ENCODE peak calls at places on chromosomes 5 and 9, in seven cellular contexts. One of them, this sample, is unnamed.
A peak's percentile ranks its signal among the peaks of the same experiment; 100 is the strongest.

GRCh38 chr9:136626740-136627642 is 35.7 kb upstream of the EGFL7 start:
- DNase-seq in esophagus muscularis mucosa: no peak
- DNase-seq in cardiac muscle cell: no peak
- DNase-seq in lower leg skin: no peak
- DNase-seq in AG04450: no peak
- DNase-seq in hepatocyte: peak; percentile 66
- DNase-seq in CD4-positive, alpha-beta T cell: no peak
- DNase-seq in this sample: no peak

GRCh38 chr9:111074395-111074794 is 36.1 kb upstream of the LPAR1 start:
- DNase-seq in esophagus muscularis mucosa: no peak
- DNase-seq in cardiac muscle cell: peak; percentile 42
- DNase-seq in lower leg skin: no peak
- DNase-seq in AG04450: no peak
- DNase-seq in hepatocyte: no peak
- DNase-seq in CD4-positive, alpha-beta T cell: no peak
- DNase-seq in this sample: no peak

GRCh38 chr5:135246605-135246922 is 152.5 kb downstream of the MACROH2A1 start:
- DNase-seq in esophagus muscularis mucosa: peak; percentile 64
- DNase-seq in cardiac muscle cell: no peak
- DNase-seq in lower leg skin: no peak
- DNase-seq in AG04450: no peak
- DNase-seq in hepatocyte: no peak
- DNase-seq in CD4-positive, alpha-beta T cell: no peak
- DNase-seq in this sample: no peak

GRCh38 chr9:121360975-121361374 is 9.1 kb downstream of the STOM start:
- DNase-seq in esophagus muscularis mucosa: no peak
- DNase-seq in cardiac muscle cell: peak; percentile 77
- DNase-seq in lower leg skin: no peak
- DNase-seq in AG04450: no peak
- DNase-seq in hepatocyte: peak; percentile 67
- DNase-seq in CD4-positive, alpha-beta T cell: no peak
- DNase-seq in this sample: no peak

GRCh38 chr9:128276574-128277270 is 646 bp downstream of the SWI5 start:
- DNase-seq in esophagus muscularis mucosa: peak; percentile 93
- DNase-seq in cardiac muscle cell: peak; percentile 54
- DNase-seq in lower leg skin: no peak
- DNase-seq in AG04450: no peak
- DNase-seq in hepatocyte: peak; percentile 67
- DNase-seq in CD4-positive, alpha-beta T cell: no peak
- DNase-seq in this sample: no peak

GRCh38 chr5:108743344-108743743 is 4.4 kb upstream of the FER start:
- DNase-seq in esophagus muscularis mucosa: no peak
- DNase-seq in cardiac muscle cell: peak; percentile 77
- DNase-seq in lower leg skin: no peak
- DNase-seq in AG04450: no peak
- DNase-seq in hepatocyte: no peak
- DNase-seq in CD4-positive, alpha-beta T cell: no peak
- DNase-seq in this sample: no peak

GRCh38 chr5:168489059-168489458 is 2.8 kb downstream of the RARS1 start:
- DNase-seq in esophagus muscularis mucosa: no peak
- DNase-seq in cardiac muscle cell: no peak
- DNase-seq in lower leg skin: no peak
- DNase-seq in AG04450: no peak
- DNase-seq in hepatocyte: no peak
- DNase-seq in CD4-positive, alpha-beta T cell: no peak
- DNase-seq in this sample: no peak

GRCh38 chr9:37969558-37970300 is 65.8 kb upstream of the SLC25A51 start:
- DNase-seq in esophagus muscularis mucosa: no peak
- DNase-seq in cardiac muscle cell: no peak
- DNase-seq in lower leg skin: no peak
- DNase-seq in AG04450: no peak
- DNase-seq in hepatocyte: no peak
- DNase-seq in CD4-positive, alpha-beta T cell: no peak
- DNase-seq in this sample: no peak

GRCh38 chr5:67031689-67032088 is 164.9 kb downstream of the CD180 start:
- DNase-seq in esophagus muscularis mucosa: no peak
- DNase-seq in cardiac muscle cell: no peak
- DNase-seq in lower leg skin: no peak
- DNase-seq in AG04450: no peak
- DNase-seq in hepatocyte: no peak
- DNase-seq in CD4-positive, alpha-beta T cell: no peak
- DNase-seq in this sample: no peak

GRCh38 chr5:154642499-154643245 is 112.5 kb upstream of the LARP1 start:
- DNase-seq in esophagus muscularis mucosa: no peak
- DNase-seq in cardiac muscle cell: peak; percentile 53
- DNase-seq in lower leg skin: no peak
- DNase-seq in AG04450: no peak
- DNase-seq in hepatocyte: no peak
- DNase-seq in CD4-positive, alpha-beta T cell: no peak
- DNase-seq in this sample: no peak

GRCh38 chr5:154758501-154758900 is 3.3 kb downstream of the LARP1 start:
- DNase-seq in esophagus muscularis mucosa: no peak
- DNase-seq in cardiac muscle cell: no peak
- DNase-seq in lower leg skin: no peak
- DNase-seq in AG04450: no peak
- DNase-seq in hepatocyte: no peak
- DNase-seq in CD4-positive, alpha-beta T cell: no peak
- DNase-seq in this sample: no peak

GRCh38 chr5:68731255-68731654 is 362.6 kb upstream of the SLC30A5 start:
- DNase-seq in esophagus muscularis mucosa: no peak
- DNase-seq in cardiac muscle cell: no peak
- DNase-seq in lower leg skin: no peak
- DNase-seq in AG04450: no peak
- DNase-seq in hepatocyte: no peak
- DNase-seq in CD4-positive, alpha-beta T cell: no peak
- DNase-seq in this sample: no peak

GRCh38 chr5:18744990-18745590 is 1110.8 kb downstream of the TAF11L14 start:
- DNase-seq in esophagus muscularis mucosa: peak; percentile 55
- DNase-seq in cardiac muscle cell: no peak
- DNase-seq in lower leg skin: no peak
- DNase-seq in AG04450: no peak
- DNase-seq in hepatocyte: no peak
- DNase-seq in CD4-positive, alpha-beta T cell: no peak
- DNase-seq in this sample: no peak

GRCh38 chr5:179354305-179354882 is 9.1 kb upstream of the ADAMTS2 start:
- DNase-seq in esophagus muscularis mucosa: no peak
- DNase-seq in cardiac muscle cell: no peak
- DNase-seq in lower leg skin: no peak
- DNase-seq in AG04450: no peak
- DNase-seq in hepatocyte: no peak
- DNase-seq in CD4-positive, alpha-beta T cell: no peak
- DNase-seq in this sample: no peak

GRCh38 chr9:84953797-84954695 is 284.5 kb downstream of the NTRK2 start:
- DNase-seq in esophagus muscularis mucosa: no peak
- DNase-seq in cardiac muscle cell: peak; percentile 69
- DNase-seq in lower leg skin: peak; percentile 81
- DNase-seq in AG04450: no peak
- DNase-seq in hepatocyte: peak; percentile 88
- DNase-seq in CD4-positive, alpha-beta T cell: no peak
- DNase-seq in this sample: no peak

GRCh38 chr5:36647046-36647445 is 40.6 kb downstream of the SLC1A3 start:
- DNase-seq in esophagus muscularis mucosa: no peak
- DNase-seq in cardiac muscle cell: no peak
- DNase-seq in lower leg skin: no peak
- DNase-seq in AG04450: no peak
- DNase-seq in hepatocyte: no peak
- DNase-seq in CD4-positive, alpha-beta T cell: no peak
- DNase-seq in this sample: no peak

GRCh38 chr5:150945947-150946346 is 41.2 kb upstream of the ZNF300 start:
- DNase-seq in esophagus muscularis mucosa: no peak
- DNase-seq in cardiac muscle cell: peak; percentile 25
- DNase-seq in lower leg skin: no peak
- DNase-seq in AG04450: no peak
- DNase-seq in hepatocyte: no peak
- DNase-seq in CD4-positive, alpha-beta T cell: no peak
- DNase-seq in this sample: no peak

GRCh38 chr9:135989722-135990467 is 28.7 kb upstream of the UBAC1 start:
- DNase-seq in esophagus muscularis mucosa: no peak
- DNase-seq in cardiac muscle cell: no peak
- DNase-seq in lower leg skin: no peak
- DNase-seq in AG04450: no peak
- DNase-seq in hepatocyte: no peak
- DNase-seq in CD4-positive, alpha-beta T cell: peak; percentile 22
- DNase-seq in this sample: no peak

GRCh38 chr5:180639743-180640300 is 9.6 kb downstream of the FLT4 start:
- DNase-seq in esophagus muscularis mucosa: no peak
- DNase-seq in cardiac muscle cell: no peak
- DNase-seq in lower leg skin: no peak
- DNase-seq in AG04450: no peak
- DNase-seq in hepatocyte: no peak
- DNase-seq in CD4-positive, alpha-beta T cell: no peak
- DNase-seq in this sample: no peak

GRCh38 chr5:160398806-160399205 is 1.0 kb downstream of the FAM200C start:
- DNase-seq in esophagus muscularis mucosa: no peak
- DNase-seq in cardiac muscle cell: peak; percentile 21
- DNase-seq in lower leg skin: no peak
- DNase-seq in AG04450: no peak
- DNase-seq in hepatocyte: no peak
- DNase-seq in CD4-positive, alpha-beta T cell: no peak
- DNase-seq in this sample: no peak

GRCh38 chr9:80787636-80788035 is 901.7 kb downstream of the TLE1 start:
- DNase-seq in esophagus muscularis mucosa: no peak
- DNase-seq in cardiac muscle cell: no peak
- DNase-seq in lower leg skin: no peak
- DNase-seq in AG04450: no peak
- DNase-seq in hepatocyte: no peak
- DNase-seq in CD4-positive, alpha-beta T cell: no peak
- DNase-seq in this sample: no peak

GRCh38 chr9:70324963-70325362 is 66.2 kb downstream of the SMC5 start:
- DNase-seq in esophagus muscularis mucosa: no peak
- DNase-seq in cardiac muscle cell: peak; percentile 25
- DNase-seq in lower leg skin: no peak
- DNase-seq in AG04450: peak; percentile 30
- DNase-seq in hepatocyte: no peak
- DNase-seq in CD4-positive, alpha-beta T cell: no peak
- DNase-seq in this sample: peak; percentile 9

GRCh38 chr9:129069825-129070473 is 11.0 kb upstream of the DOLPP1 start:
- DNase-seq in esophagus muscularis mucosa: no peak
- DNase-seq in cardiac muscle cell: no peak
- DNase-seq in lower leg skin: no peak
- DNase-seq in AG04450: no peak
- DNase-seq in hepatocyte: no peak
- DNase-seq in CD4-positive, alpha-beta T cell: no peak
- DNase-seq in this sample: no peak

GRCh38 chr5:97377582-97377981 is 194.5 kb upstream of the RIOK2 start:
- DNase-seq in esophagus muscularis mucosa: no peak
- DNase-seq in cardiac muscle cell: no peak
- DNase-seq in lower leg skin: no peak
- DNase-seq in AG04450: no peak
- DNase-seq in hepatocyte: no peak
- DNase-seq in CD4-positive, alpha-beta T cell: no peak
- DNase-seq in this sample: no peak

GRCh38 chr5:124738751-124739559 is 7.5 kb downstream of the ZNF608 start:
- DNase-seq in esophagus muscularis mucosa: no peak
- DNase-seq in cardiac muscle cell: no peak
- DNase-seq in lower leg skin: no peak
- DNase-seq in AG04450: no peak
- DNase-seq in hepatocyte: peak; percentile 63
- DNase-seq in CD4-positive, alpha-beta T cell: no peak
- DNase-seq in this sample: no peak
- TF ChIP-seq CTCF in esophagus muscularis mucosa: no peak
- TF ChIP-seq CTCF in cardiac muscle cell: no peak
- TF ChIP-seq CTCF in lower leg skin: no peak
- TF ChIP-seq CTCF in AG04450: no peak
- TF ChIP-seq CTCF in hepatocyte: peak; percentile 31
- TF ChIP-seq CTCF in CD4-positive, alpha-beta T cell: no peak
- TF ChIP-seq CTCF in this sample: peak; percentile 44

DNA sequence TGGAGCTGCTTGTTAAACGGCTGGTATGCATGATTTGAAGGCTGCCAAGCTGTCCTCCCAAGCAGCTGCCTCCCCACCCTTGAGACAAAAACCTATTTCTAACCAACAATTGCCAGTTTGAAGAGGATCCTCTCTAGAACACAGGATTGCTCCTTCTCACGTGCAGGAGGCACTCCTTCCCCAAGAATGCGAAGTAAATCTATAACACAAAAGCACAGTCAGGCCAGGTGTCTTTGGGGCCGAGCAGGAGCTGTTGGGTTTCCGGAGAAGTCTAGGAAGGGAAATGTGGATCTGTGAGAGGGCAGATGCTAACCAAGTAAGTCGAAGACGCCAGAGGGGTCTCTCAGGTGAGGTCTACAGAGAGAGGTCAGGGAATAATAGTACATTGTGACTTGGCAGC is 35.4 kb upstream of the GNPDA1 start:
- DNase-seq in esophagus muscularis mucosa: no peak
- DNase-seq in cardiac muscle cell: no peak
- DNase-seq in lower leg skin: no peak
- DNase-seq in AG04450: no peak
- DNase-seq in hepatocyte: no peak
- DNase-seq in CD4-positive, alpha-beta T cell: no peak
- DNase-seq in this sample: no peak
- TF ChIP-seq CTCF in esophagus muscularis mucosa: no peak
- TF ChIP-seq CTCF in cardiac muscle cell: no peak
- TF ChIP-seq CTCF in lower leg skin: no peak
- TF ChIP-seq CTCF in AG04450: no peak
- TF ChIP-seq CTCF in hepatocyte: no peak
- TF ChIP-seq CTCF in CD4-positive, alpha-beta T cell: no peak
- TF ChIP-seq CTCF in this sample: no peak

DNA sequence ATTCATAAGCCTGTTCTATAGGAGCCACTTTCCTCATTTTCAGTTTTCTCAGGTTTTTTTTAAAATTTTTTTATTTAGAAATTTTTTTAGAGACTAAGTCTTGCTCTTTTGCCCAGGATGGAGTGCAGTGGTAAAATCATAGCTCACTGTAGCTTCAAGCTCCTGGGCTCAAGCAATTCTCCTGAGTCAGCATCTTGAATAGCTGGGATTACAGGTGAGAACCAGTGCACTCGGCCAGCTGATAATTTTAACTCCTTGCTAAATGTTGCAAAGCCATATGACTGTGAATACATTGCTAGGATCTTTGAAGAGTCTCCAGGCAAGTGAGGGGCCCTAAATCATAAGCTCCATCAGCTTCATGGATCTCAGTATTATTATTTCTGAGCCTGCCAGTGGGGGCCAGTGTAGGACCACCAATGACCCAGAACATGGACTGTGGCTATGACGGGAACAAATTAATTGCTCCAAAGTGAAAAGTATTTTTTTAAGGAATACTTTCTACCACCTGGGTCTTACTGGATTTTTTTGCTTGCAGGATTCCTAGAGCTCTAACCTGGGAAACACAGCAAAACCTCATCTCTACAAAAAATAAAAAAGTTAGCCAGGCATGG is 5.7 kb upstream of the GAPVD1 start:
- DNase-seq in esophagus muscularis mucosa: no peak
- DNase-seq in cardiac muscle cell: peak; percentile 41
- DNase-seq in lower leg skin: no peak
- DNase-seq in AG04450: no peak
- DNase-seq in hepatocyte: peak; percentile 38
- DNase-seq in CD4-positive, alpha-beta T cell: no peak
- DNase-seq in this sample: no peak
- TF ChIP-seq CTCF in esophagus muscularis mucosa: no peak
- TF ChIP-seq CTCF in cardiac muscle cell: peak; percentile 39
- TF ChIP-seq CTCF in lower leg skin: no peak
- TF ChIP-seq CTCF in AG04450: peak; percentile 42
- TF ChIP-seq CTCF in hepatocyte: peak; percentile 42
- TF ChIP-seq CTCF in CD4-positive, alpha-beta T cell: no peak
- TF ChIP-seq CTCF in this sample: peak; percentile 57

DNA sequence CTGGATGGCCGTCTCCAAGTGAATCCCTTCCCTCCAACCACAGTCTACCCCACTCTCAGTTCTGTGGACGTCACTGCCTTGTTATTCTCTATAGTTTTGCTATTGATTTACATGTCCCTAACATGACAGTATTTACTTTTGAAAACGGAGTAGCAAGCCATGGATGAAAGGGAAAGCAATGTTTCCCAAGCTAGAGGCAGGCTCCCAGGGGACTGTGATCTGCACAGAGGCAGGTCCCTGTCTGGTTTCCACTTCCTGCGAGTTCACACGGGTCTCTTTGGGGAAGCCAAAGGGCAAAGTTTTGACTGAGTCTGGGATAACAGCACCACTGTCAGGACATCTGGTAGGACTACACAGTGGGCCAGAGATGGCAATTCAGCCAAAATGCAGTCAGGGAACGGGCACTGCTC is 12.7 kb downstream of the C9orf153 start:
- DNase-seq in esophagus muscularis mucosa: no peak
- DNase-seq in cardiac muscle cell: peak; percentile 25
- DNase-seq in lower leg skin: no peak
- DNase-seq in AG04450: no peak
- DNase-seq in hepatocyte: no peak
- DNase-seq in CD4-positive, alpha-beta T cell: no peak
- DNase-seq in this sample: no peak
- TF ChIP-seq CTCF in esophagus muscularis mucosa: no peak
- TF ChIP-seq CTCF in cardiac muscle cell: no peak
- TF ChIP-seq CTCF in lower leg skin: no peak
- TF ChIP-seq CTCF in AG04450: no peak
- TF ChIP-seq CTCF in hepatocyte: no peak
- TF ChIP-seq CTCF in CD4-positive, alpha-beta T cell: no peak
- TF ChIP-seq CTCF in this sample: peak; percentile 7